ENCODE peak calls at places on chromosomes 2 and 18, in ten cellular contexts. G is H7; K is RPMI7951; D is iPS-NIHi11; J is midbrain; M is iPS DF 19.7; O is stimulated activated CD4-positive, alpha-beta T cell treated with anti-CD3 and anti-CD28 coated beads, TNF-alpha, amount 100 ng/mL, for 1 hour; B is dermis blood vessel endothelial cell; H is NCI-H1092 treated with DMSO at 0.1 percent for 48 hours; E is fibroblast of mammary gland. Y is an unnamed sample.

GRCh38 chr2:147133273-147133901 is 711.4 kb upstream of the ACVR2A start:
- DNase-seq in J (no peak), D (no peak), K (no peak), M (no peak), H (peak), G (no peak), B (no peak), E (no peak), O (no peak), Y (no peak)

GRCh38 chr2:637804-638203 is 39.4 kb downstream of the TMEM18 start:
- DNase-seq in E (no peak), B (no peak), D (no peak), H (no peak), K (no peak), O (no peak), G (no peak), M (no peak), J (no peak), Y (no peak)

GRCh38 chr18:42409005-42409404 is 454.0 kb downstream of the PIK3C3 start:
- DNase-seq in O (no peak), B (no peak), D (no peak), J (no peak), E (no peak), G (no peak), M (no peak), K (no peak), H (no peak), Y (no peak)

GRCh38 chr2:55966431-55967118 is 43.0 kb upstream of the EFEMP1 start:
- DNase-seq in B (peak), K (peak), H (peak), J (peak), G (no peak), O (no peak), D (no peak), E (peak), M (no peak), Y (no peak)

GRCh38 chr2:27638023-27638637 is 9.3 kb downstream of the GPN1 start:
- DNase-seq in G (no peak), H (no peak), O (no peak), J (no peak), K (peak), D (no peak), M (no peak), E (peak), B (no peak), Y (no peak)

GRCh38 chr2:156021326-156022040 is 311.0 kb downstream of the NR4A2 start:
- DNase-seq in B (no peak), M (no peak), E (no peak), H (no peak), J (no peak), O (no peak), K (no peak), D (no peak), G (peak), Y (no peak)

GRCh38 chr2:20448246-20449046 is 1.6 kb downstream of the RHOB start:
- DNase-seq in G (peak), K (no peak), M (no peak), H (no peak), B (peak), O (no peak), D (no peak), E (peak), J (peak), Y (no peak)

GRCh38 chr2:197179744-197180498 is 130.7 kb downstream of the ANKRD44 start:
- DNase-seq in E (peak), B (peak), H (no peak), D (no peak), K (peak), J (no peak), G (no peak), M (no peak), O (no peak), Y (no peak)

GRCh38 chr2:232843860-232844259 is 26.2 kb upstream of the SNORC start:
- DNase-seq in J (peak), E (no peak), H (no peak), M (no peak), G (no peak), K (no peak), O (no peak), D (no peak), B (no peak), Y (no peak)

GRCh38 chr2:32064021-32064678 is 794 bp downstream of the SPAST start:
- DNase-seq in O (no peak), B (peak), J (no peak), D (no peak), H (peak), E (no peak), G (no peak), K (peak), M (no peak), Y (peak)

GRCh38 chr2:122193622-122194021 is 438.2 kb downstream of the TSN start:
- DNase-seq in H (no peak), K (no peak), B (no peak), M (no peak), J (no peak), E (peak), D (no peak), G (no peak), O (no peak), Y (no peak)

GRCh38 chr2:212919238-212919637 is 232.2 kb downstream of the IKZF2 start:
- DNase-seq in B (no peak), J (no peak), H (no peak), O (no peak), M (no peak), K (no peak), D (no peak), G (no peak), E (no peak), Y (no peak)

GRCh38 chr2:105396254-105397024 is 2.4 kb downstream of the FHL2 start:
- DNase-seq in E (peak), J (no peak), B (peak), H (no peak), G (no peak), M (no peak), O (no peak), D (no peak), K (peak), Y (no peak)

GRCh38 chr18:61991201-61991600 is 98.4 kb upstream of the RNF152 start:
- DNase-seq in E (peak), K (peak), J (no peak), G (no peak), D (no peak), O (no peak), M (no peak), H (no peak), B (peak), Y (no peak)

GRCh38 chr18:78838183-78838582 is 141.4 kb upstream of the SALL3 start:
- DNase-seq in O (no peak), J (no peak), D (no peak), M (no peak), G (peak), E (no peak), H (no peak), K (no peak), B (no peak), Y (no peak)

GRCh38 chr2:187580462-187581124 is 26.4 kb upstream of the TFPI start:
- DNase-seq in H (peak), D (peak), G (peak), K (peak), J (peak), M (no peak), B (peak), E (peak), O (no peak), Y (no peak)

GRCh38 chr2:18125279-18125678 is 246.8 kb downstream of the KCNS3 start:
- DNase-seq in K (no peak), D (no peak), G (no peak), J (no peak), E (no peak), M (no peak), O (no peak), H (no peak), B (no peak), Y (no peak)

GRCh38 chr2:139924070-139924469 is 1143.9 kb upstream of the NXPH2 start:
- DNase-seq in B (no peak), E (no peak), O (no peak), G (peak), K (no peak), M (peak), D (no peak), H (no peak), J (no peak), Y (no peak)

GRCh38 chr2:67604360-67604759 is 207.2 kb downstream of the ETAA1 start:
- DNase-seq in D (peak), O (no peak), J (no peak), B (no peak), M (no peak), E (peak), K (peak), G (no peak), H (no peak), Y (no peak)

GRCh38 chr2:236536727-236537398 is 32.8 kb upstream of the ACKR3 start:
- DNase-seq in K (no peak), M (no peak), J (no peak), O (peak), D (no peak), G (no peak), H (no peak), E (no peak), B (no peak), Y (peak)

GRCh38 chr2:171824086-171824485 is 70.0 kb downstream of the SLC25A12 start:
- DNase-seq in G (no peak), H (no peak), B (no peak), O (no peak), D (no peak), J (no peak), E (peak), M (no peak), K (no peak), Y (no peak)

GRCh38 chr2:218030409-218031195 is 27.8 kb upstream of the TNS1 start:
- DNase-seq in E (no peak), G (no peak), B (no peak), K (no peak), H (no peak), J (no peak), D (peak), M (no peak), O (no peak), Y (no peak)

GRCh38 chr2:170715932-170716777 is 1.0 kb downstream of the SP5 start:
- DNase-seq in K (no peak), G (peak), D (peak), O (no peak), H (no peak), J (no peak), B (no peak), M (no peak), E (no peak), Y (no peak)

GRCh38 chr2:148303166-148303565 is 282.3 kb downstream of the MBD5 start:
- DNase-seq in O (no peak), K (no peak), B (no peak), D (peak), G (peak), M (peak), J (no peak), H (no peak), E (no peak), Y (no peak)

GRCh38 chr18:33156906-33157470 is 283.5 kb downstream of the CCDC178 start:
- DNase-seq in G (no peak), J (no peak), O (no peak), D (no peak), B (no peak), M (no peak), E (no peak), H (no peak), K (no peak), Y (no peak)

GRCh38 chr2:187526776-187527175 is 27.5 kb downstream of the TFPI start:
- DNase-seq in M (no peak), D (no peak), K (no peak), B (no peak), E (peak), H (no peak), O (no peak), G (no peak), J (no peak), Y (no peak)

Y was measured in B cell.